ENCODE peak calls at places on chromosomes 13 and 19, in five cellular contexts. X is upper lobe of right lung, F is Karpas-422, E is adipocyte, C is heart right ventricle. T is an unnamed sample.

GRCh38 chr13:23966691-23967615 is 69.7 kb upstream of the C1QTNF9B start:
- DNase-seq in F (no peak), X (no peak), C (no peak), E (peak; percentile 26), T (no peak)

GRCh38 chr13:99626461-99627082 is 125.3 kb downstream of the TM9SF2 start:
- DNase-seq in E (peak; percentile 79), C (no peak), F (no peak), X (no peak), T (no peak)

GRCh38 chr19:35509018-35509652 is 4.3 kb downstream of the DMKN start:
- DNase-seq in E (no peak), C (no peak), F (no peak), X (peak; percentile 85), T (no peak)

GRCh38 chr19:23817519-23817918 is 58.8 kb upstream of the ZNF681 start:
- DNase-seq in X (no peak), C (peak; percentile 21), F (peak; percentile 63), E (peak; percentile 25), T (no peak)

GRCh38 chr13:52809310-52809769 is 39.1 kb downstream of the PCDH8 start:
- DNase-seq in X (peak; percentile 73), F (peak; percentile 79), C (peak; percentile 42), E (peak; percentile 11), T (no peak)

GRCh38 chr13:33193428-33193974 is 92.1 kb downstream of the STARD13 start:
- DNase-seq in X (no peak), F (no peak), E (no peak), C (no peak), T (no peak)

GRCh38 chr19:56301152-56301551 is 13.5 kb downstream of the ZSCAN5A start:
- DNase-seq in F (peak; percentile 44), X (no peak), C (no peak), E (no peak), T (no peak)

GRCh38 chr13:48633695-48634094 is 20.0 kb upstream of the CYSLTR2 start:
- DNase-seq in E (no peak), X (no peak), F (no peak), C (no peak), T (no peak)

GRCh38 chr13:43240278-43240677 is 216.9 kb downstream of the DNAJC15 start:
- DNase-seq in F (peak; percentile 61), X (no peak), C (no peak), E (no peak), T (no peak)

GRCh38 chr19:44582581-44583265 is 30.6 kb upstream of the IGSF23 start:
- DNase-seq in C (peak; percentile 31), F (peak; percentile 62), X (peak; percentile 71), E (peak; percentile 36), T (no peak)

GRCh38 chr19:55626350-55626749 is 2.0 kb upstream of the ZNF784 start:
- DNase-seq in E (no peak), C (no peak), X (no peak), F (no peak), T (no peak)

GRCh38 chr19:31432411-31432810 is 83.2 kb upstream of the TSHZ3 start:
- DNase-seq in E (no peak), F (no peak), X (no peak), C (no peak), T (no peak)

GRCh38 chr13:27712421-27712820 is 79.9 kb upstream of the GSX1 start:
- DNase-seq in X (no peak), E (peak; percentile 5), F (peak; percentile 44), C (peak; percentile 17), T (no peak)

GRCh38 chr13:38769526-38769925 is 82.6 kb downstream of the FREM2 start:
- DNase-seq in F (no peak), E (no peak), X (no peak), C (no peak), T (no peak)

GRCh38 chr13:48078251-48078656 is 16.6 kb downstream of the MED4 start:
- DNase-seq in F (peak; percentile 85), E (no peak), C (no peak), X (no peak), T (no peak)

GRCh38 chr13:77289844-77290243 is 37.0 kb downstream of the MYCBP2 start:
- DNase-seq in F (no peak), E (no peak), C (no peak), X (no peak), T (no peak)

GRCh38 chr19:51111606-51112005 is 3.4 kb upstream of the CTU1 start:
- DNase-seq in X (no peak), F (peak; percentile 60), C (no peak), E (no peak), T (no peak)

GRCh38 chr19:7682175-7682855 is 1.7 kb downstream of the TRAPPC5 start:
- DNase-seq in E (no peak), F (no peak), C (peak; percentile 28), X (no peak), T (no peak)

GRCh38 chr19:5880604-5881078 is 10.3 kb upstream of the FUT5 start:
- DNase-seq in E (peak; percentile 19), X (peak; percentile 74), F (peak; percentile 27), C (peak; percentile 76), T (no peak)

GRCh38 chr19:41886761-41887710 is 4.1 kb downstream of the ARHGEF1 start:
- DNase-seq in E (no peak), C (no peak), X (no peak), F (no peak), T (no peak)

GRCh38 chr19:43439183-43440063 is 24.7 kb downstream of the TEX101 start:
- DNase-seq in E (peak; percentile 41), C (no peak), X (no peak), F (no peak), T (no peak)

GRCh38 chr19:10061717-10062310 is 24.3 kb upstream of the SHFL start:
- DNase-seq in E (peak; percentile 11), C (no peak), F (no peak), X (no peak), T (no peak)

GRCh38 chr13:28611021-28611420 is 47.9 kb upstream of the POMP start:
- DNase-seq in X (no peak), F (no peak), C (no peak), E (no peak), T (no peak)

GRCh38 chr19:18461471-18461870 is 23.5 kb upstream of the ISYNA1 start:
- DNase-seq in X (no peak), E (no peak), C (no peak), F (no peak), T (no peak)

GRCh38 chr19:18466354-18466753 is 28.4 kb upstream of the ISYNA1 start:
- DNase-seq in X (no peak), C (no peak), E (no peak), F (no peak), T (no peak)

GRCh38 chr19:18465214-18465963 is 27.5 kb upstream of the ISYNA1 start:
- DNase-seq in C (no peak), E (no peak), F (no peak), X (peak; percentile 63), T (no peak)

GRCh38 chr19:18465964-18466339 is 28.0 kb upstream of the ISYNA1 start:
- DNase-seq in C (no peak), E (no peak), F (no peak), X (no peak), T (no peak)

DNA sequence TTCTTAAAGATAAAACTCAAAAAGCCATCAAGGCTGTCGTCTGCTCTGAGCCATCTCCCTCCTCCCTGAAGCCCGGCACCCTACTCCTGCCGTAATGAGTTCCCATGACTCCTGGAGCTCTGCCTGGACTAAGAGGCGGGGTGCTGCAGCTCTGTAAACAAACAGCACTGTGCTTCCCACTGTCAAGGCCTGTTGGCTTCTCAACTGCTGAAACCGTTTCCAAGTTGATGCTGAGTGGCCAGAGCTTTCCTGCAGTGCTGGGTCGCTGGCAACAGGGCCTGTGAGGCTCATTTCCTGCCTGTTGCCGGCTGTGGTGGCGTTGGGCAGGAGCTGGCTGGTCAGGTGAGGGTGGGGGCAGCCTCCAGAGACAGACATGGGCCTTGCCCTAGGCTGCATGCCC is 26.7 kb upstream of the ISYNA1 start:
- DNase-seq in X (peak; percentile 78), C (peak; percentile 76), F (no peak), E (peak; percentile 87), T (peak; percentile 61)
- H3K4me1 ChIP-seq in X (peaks cover 48% of the 10 kb centered on the region), C (peaks cover 88% of the 10 kb centered on the region), F (no peaks in the 10 kb centered on the region), E (peaks cover 42% of the 10 kb centered on the region), T (peaks cover 25% of the 10 kb centered on the region)

DNA sequence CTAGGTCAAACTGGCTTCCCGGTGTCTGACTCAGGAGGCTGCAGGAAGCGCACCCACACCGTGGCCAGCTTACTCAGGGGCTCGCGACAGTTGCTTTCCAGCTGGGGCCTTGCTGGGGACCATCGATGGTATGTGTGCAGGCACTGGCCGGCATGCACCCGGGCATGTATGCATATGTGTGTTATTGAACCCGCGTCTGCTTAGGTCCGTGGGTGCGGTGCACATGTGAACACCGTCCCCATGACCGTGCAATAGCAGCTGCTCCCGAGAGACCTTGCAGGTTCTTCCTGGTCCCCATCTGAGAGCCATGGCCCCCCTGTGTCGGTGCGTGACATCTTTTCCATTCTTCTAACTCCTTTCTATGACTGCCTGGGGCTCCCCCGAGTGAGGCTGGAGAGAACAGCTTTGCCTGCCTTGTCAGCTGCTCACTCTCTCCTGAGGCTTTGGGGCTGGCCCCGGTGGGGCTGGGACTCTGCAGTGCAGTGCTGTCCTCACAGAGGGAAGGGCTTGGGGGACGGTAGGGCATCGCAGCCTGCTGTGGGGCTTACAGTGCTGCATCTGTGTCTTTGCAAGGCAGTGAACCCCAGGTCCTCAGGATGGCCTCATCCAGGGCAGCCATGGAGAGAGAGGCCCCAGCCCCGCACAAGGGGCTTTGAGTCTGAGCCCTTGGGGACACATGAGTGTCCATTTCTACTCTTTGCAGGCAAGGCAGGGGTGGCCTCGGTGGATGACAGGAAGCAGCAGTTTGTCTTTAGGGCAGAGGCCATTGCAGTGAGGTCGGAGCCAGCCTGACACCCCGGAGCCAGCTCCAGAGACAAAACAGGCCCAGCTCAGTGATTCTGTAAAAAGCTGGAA is 65.2 kb downstream of the CHST8 start:
- DNase-seq in F (no peak), C (no peak), X (peak; percentile 54), E (no peak), T (no peak)
- H3K36me3 ChIP-seq in F (no peaks in the 10 kb centered on the region), C (no peaks in the 10 kb centered on the region), X (no peaks in the 10 kb centered on the region), E (no peaks in the 10 kb centered on the region), T (no peaks in the 10 kb centered on the region)

GRCh38 chr13:73898276-73898675 is 235.9 kb downstream of the KLF12 start:
- DNase-seq in E (no peak), F (no peak), C (no peak), X (no peak), T (no peak)
- H3K4me1 ChIP-seq in E (no peaks in the 10 kb centered on the region), F (peaks cover 71% of the 10 kb centered on the region), C (peaks cover 15% of the 10 kb centered on the region), X (no peaks in the 10 kb centered on the region), T (no peaks in the 10 kb centered on the region)

GRCh38 chr19:57786906-57787305 is 17.4 kb downstream of the ZNF586 start:
- DNase-seq in X (no peak), F (no peak), C (no peak), E (no peak), T (no peak)

GRCh38 chr19:57786286-57786685 is 16.8 kb downstream of the ZNF586 start:
- DNase-seq in E (no peak), C (no peak), F (no peak), X (no peak), T (no peak)

GRCh38 chr19:57789288-57789687 is 19.8 kb downstream of the ZNF586 start:
- DNase-seq in C (no peak), F (no peak), E (no peak), X (no peak), T (no peak)

DNA sequence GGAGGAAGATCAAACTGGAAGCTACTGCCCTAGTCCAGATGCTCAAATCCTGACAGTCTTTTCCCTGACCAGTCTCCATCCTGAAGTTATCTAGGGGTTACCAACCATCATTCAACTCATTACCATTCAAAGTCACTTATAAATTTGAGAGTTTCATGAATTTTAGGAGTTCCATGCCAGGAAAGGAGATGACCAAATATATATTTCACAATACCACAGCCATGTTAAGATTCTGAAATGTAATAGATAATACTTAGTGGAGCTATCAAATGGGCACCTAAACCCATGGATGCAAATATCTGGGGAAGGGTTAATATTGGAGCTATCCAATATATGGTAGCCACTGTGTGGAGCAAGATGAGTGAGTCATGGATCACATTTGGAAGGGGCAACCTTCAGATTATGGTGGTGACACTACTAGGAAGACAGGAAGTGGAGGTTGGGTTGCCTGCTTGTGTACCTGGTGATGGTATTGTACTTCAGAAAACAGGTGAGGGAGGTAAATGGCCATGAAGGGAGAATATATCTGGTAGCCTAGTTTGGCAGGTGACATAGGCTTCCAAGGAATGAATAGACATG is 18.7 kb downstream of the ZNF586 start:
- DNase-seq in F (no peak), C (no peak), X (no peak), E (no peak), T (no peak)
- H3K36me3 ChIP-seq in F (peaks cover 39% of the 10 kb centered on the region), C (peaks cover 74% of the 10 kb centered on the region), X (no peaks in the 10 kb centered on the region), E (peaks cover 26% of the 10 kb centered on the region), T (peaks cover 39% of the 10 kb centered on the region)